ENCODE peak calls at places on chromosomes 11 and 22, in nine cellular contexts. U is amniotic stem cell; V is astrocyte of the spinal cord; T is activated T-cell treated with anti-CD3 and anti-CD28 coated beads, Interleukin-2, amount 50 U/mL, for 4 hours; Y is AG10803; P is hepatocyte; Q is cerebellar nuclear complex; A is GM10248; O is EL. D is an unnamed sample.

GRCh38 chr22:29073618-29074275 is 912 bp downstream of the KREMEN1 start:
- DNase-seq in U (no peak), V (no peak), T (peak), Y (peak), P (peak), Q (no peak), A (no peak), O (peak), D (peak)

GRCh38 chr11:1219836-1220810 is 2.7 kb upstream of the MUC5B start:
- DNase-seq in U (no peak), V (no peak), T (no peak), Y (no peak), P (no peak), Q (no peak), A (no peak), O (no peak), D (no peak)

GRCh38 chr11:15826826-15827225 is 529.5 kb downstream of the SOX6 start:
- DNase-seq in U (no peak), V (no peak), T (no peak), Y (no peak), P (peak), Q (no peak), A (peak), O (peak), D (peak)

GRCh38 chr22:38243007-38243775 is 29.6 kb downstream of the TMEM184B start:
- DNase-seq in U (no peak), V (peak), T (no peak), Y (peak), P (peak), Q (no peak), A (no peak), O (no peak), D (no peak)

GRCh38 chr11:35030716-35031213 is 108.2 kb upstream of the CD44 start:
- DNase-seq in U (peak), V (peak), T (peak), Y (peak), P (peak), Q (no peak), A (no peak), O (peak), D (peak)

GRCh38 chr11:86067230-86068137 is 1.4 kb downstream of the PICALM start:
- DNase-seq in U (no peak), V (no peak), T (no peak), Y (no peak), P (peak), Q (no peak), A (no peak), O (peak), D (no peak)

GRCh38 chr11:116217006-116217405 is 555.8 kb downstream of the BUD13 start:
- DNase-seq in U (no peak), V (peak), T (no peak), Y (peak), P (no peak), Q (no peak), A (no peak), O (peak), D (peak)

GRCh38 chr22:30422481-30423295 is 2.9 kb upstream of the MTFP1 start:
- DNase-seq in U (peak), V (peak), T (no peak), Y (peak), P (peak), Q (no peak), A (no peak), O (peak), D (peak)

GRCh38 chr11:14361951-14362350 is 3.0 kb upstream of the RRAS2 start:
- DNase-seq in U (no peak), V (no peak), T (no peak), Y (no peak), P (no peak), Q (no peak), A (no peak), O (no peak), D (no peak)

GRCh38 chr22:27715078-27715477 is 86.5 kb downstream of the MN1 start:
- DNase-seq in U (no peak), V (no peak), T (no peak), Y (no peak), P (no peak), Q (no peak), A (no peak), O (no peak), D (no peak)

GRCh38 chr11:69136471-69136870 is 19.3 kb upstream of the SMIM38 start:
- DNase-seq in U (no peak), V (no peak), T (no peak), Y (no peak), P (no peak), Q (no peak), A (no peak), O (no peak), D (no peak)

GRCh38 chr22:49334589-49334873 is 493.1 kb downstream of the BRD1 start:
- DNase-seq in U (no peak), V (no peak), T (no peak), Y (no peak), P (no peak), Q (no peak), A (peak), O (no peak), D (no peak)

GRCh38 chr22:28484662-28485061 is 195.0 kb downstream of the TTC28 start:
- DNase-seq in U (no peak), V (no peak), T (no peak), Y (no peak), P (no peak), Q (no peak), A (no peak), O (no peak), D (no peak)

GRCh38 chr22:17963015-17963414 is 61.3 kb downstream of the MICAL3 start:
- DNase-seq in U (no peak), V (no peak), T (no peak), Y (no peak), P (no peak), Q (no peak), A (no peak), O (no peak), D (no peak)

GRCh38 chr11:66113132-66113856 is 43.2 kb downstream of the PACS1 start:
- DNase-seq in U (peak), V (peak), T (no peak), Y (peak), P (peak), Q (no peak), A (no peak), O (peak), D (peak)

GRCh38 chr11:82987997-82988396 is 83.7 kb downstream of the RAB30 start:
- DNase-seq in U (no peak), V (no peak), T (no peak), Y (no peak), P (no peak), Q (no peak), A (no peak), O (no peak), D (no peak)

GRCh38 chr22:31958625-31959239 is 14.4 kb downstream of the YWHAH start:
- DNase-seq in U (no peak), V (no peak), T (peak), Y (no peak), P (no peak), Q (no peak), A (no peak), O (no peak), D (no peak)

GRCh38 chr11:67113231-67113721 is 5.8 kb upstream of the KDM2A start:
- DNase-seq in U (no peak), V (no peak), T (no peak), Y (no peak), P (no peak), Q (no peak), A (peak), O (no peak), D (no peak)

GRCh38 chr22:38982008-38982927 is at the start of gene APOBEC3B:
- DNase-seq in U (peak), V (peak), T (peak), Y (peak), P (peak), Q (no peak), A (peak), O (peak), D (peak)

GRCh38 chr11:118705111-118705741 is 25.8 kb upstream of the TREH start:
- DNase-seq in U (no peak), V (no peak), T (no peak), Y (no peak), P (no peak), Q (no peak), A (no peak), O (no peak), D (no peak)

GRCh38 chr22:43289551-43289963 is 53.6 kb downstream of the SCUBE1 start:
- DNase-seq in U (no peak), V (no peak), T (no peak), Y (peak), P (no peak), Q (no peak), A (no peak), O (peak), D (no peak)

GRCh38 chr11:60280412-60280811 is at the start of gene MS4A4A:
- DNase-seq in U (no peak), V (no peak), T (no peak), Y (no peak), P (no peak), Q (no peak), A (no peak), O (no peak), D (no peak)

GRCh38 chr22:50269573-50270301 is 443 bp downstream of the MAPK11 start:
- DNase-seq in U (no peak), V (peak), T (peak), Y (peak), P (peak), Q (no peak), A (peak), O (peak), D (peak)

GRCh38 chr11:117868088-117868487 is 8.4 kb downstream of the FXYD6 start:
- DNase-seq in U (no peak), V (no peak), T (no peak), Y (no peak), P (no peak), Q (no peak), A (no peak), O (no peak), D (no peak)

GRCh38 chr22:33124471-33124870 is 66.3 kb upstream of the SYN3 start:
- DNase-seq in U (no peak), V (no peak), T (no peak), Y (no peak), P (no peak), Q (no peak), A (peak), O (no peak), D (peak)

D was measured in A673.